ENCODE peak calls at places on chromosome 15, in seven cellular contexts. N, J, V, B, D, R and F are unnamed samples.

GRCh38 chr15:59997070-59997701 is 6.9 kb upstream of the FOXB1 start:
- DNase-seq in N (no peak), J (no peak), V (no peak), B (no peak), D (peak; percentile 72), R (peak; percentile 92), F (peak; percentile 75)

GRCh38 chr15:57130956-57131355 is 212.5 kb downstream of the TCF12 start:
- DNase-seq in N (no peak), J (no peak), V (no peak), B (no peak), D (no peak), R (no peak), F (no peak)

GRCh38 chr15:58951388-58952060 is 18.0 kb upstream of the SLTM start:
- DNase-seq in N (no peak), J (peak; percentile 88), V (peak; percentile 93), B (peak; percentile 24), D (no peak), R (no peak), F (no peak)

GRCh38 chr15:40467260-40467615 is 3.5 kb upstream of the CHST14 start:
- DNase-seq in N (no peak), J (no peak), V (no peak), B (no peak), D (no peak), R (no peak), F (no peak)

GRCh38 chr15:81795899-81796298 is 249.9 kb downstream of the MEX3B start:
- DNase-seq in N (no peak), J (no peak), V (no peak), B (no peak), D (no peak), R (no peak), F (no peak)

GRCh38 chr15:89127054-89127702 is 38.9 kb downstream of the ABHD2 start:
- DNase-seq in N (no peak), J (no peak), V (no peak), B (no peak), D (no peak), R (no peak), F (no peak)

GRCh38 chr15:60764408-60764963 is 285.5 kb upstream of the ICE2 start:
- DNase-seq in N (no peak), J (peak; percentile 6), V (no peak), B (no peak), D (no peak), R (no peak), F (no peak)

GRCh38 chr15:55823699-55824098 is 80.7 kb upstream of the PRTG start:
- DNase-seq in N (no peak), J (peak; percentile 66), V (peak; percentile 52), B (no peak), D (no peak), R (no peak), F (no peak)

GRCh38 chr15:41115652-41116115 is 396 bp downstream of the INO80 start:
- DNase-seq in N (peak; percentile 83), J (peak; percentile 69), V (peak; percentile 59), B (peak; percentile 10), D (peak; percentile 86), R (no peak), F (no peak)

GRCh38 chr15:59291214-59291551 is 81.5 kb downstream of the MYO1E start:
- DNase-seq in N (no peak), J (no peak), V (no peak), B (no peak), D (no peak), R (no peak), F (no peak)

GRCh38 chr15:49330166-49330565 is 92.9 kb upstream of the FGF7 start:
- DNase-seq in N (no peak), J (no peak), V (peak; percentile 24), B (no peak), D (no peak), R (no peak), F (no peak)

GRCh38 chr15:43789409-43789808 is 2.7 kb upstream of the SERF2 start:
- DNase-seq in N (peak; percentile 93), J (no peak), V (no peak), B (no peak), D (peak; percentile 57), R (no peak), F (peak; percentile 44)

GRCh38 chr15:85154061-85154460 is 172.4 kb downstream of the PDE8A start:
- DNase-seq in N (no peak), J (no peak), V (no peak), B (no peak), D (no peak), R (no peak), F (peak; percentile 23)

GRCh38 chr15:96067677-96068076 is 262.8 kb upstream of the NR2F2 start:
- DNase-seq in N (no peak), J (no peak), V (no peak), B (no peak), D (no peak), R (no peak), F (no peak)

GRCh38 chr15:91469627-91470567 is 369.8 kb downstream of the SV2B start:
- DNase-seq in N (no peak), J (no peak), V (no peak), B (no peak), D (peak; percentile 45), R (no peak), F (no peak)

GRCh38 chr15:71473751-71474150 is 336.6 kb upstream of the NR2E3 start:
- DNase-seq in N (no peak), J (no peak), V (no peak), B (no peak), D (no peak), R (no peak), F (no peak)

GRCh38 chr15:93217343-93217742 is 128.3 kb upstream of the RGMA start:
- DNase-seq in N (no peak), J (no peak), V (no peak), B (no peak), D (no peak), R (no peak), F (no peak)

GRCh38 chr15:42371125-42371524 is 11.8 kb downstream of the CAPN3 start:
- DNase-seq in N (peak; percentile 34), J (peak; percentile 39), V (peak; percentile 23), B (peak; percentile 4), D (no peak), R (no peak), F (no peak)

GRCh38 chr15:90376789-90377188 is 11.3 kb upstream of the IQGAP1 start:
- DNase-seq in N (peak; percentile 33), J (no peak), V (no peak), B (no peak), D (no peak), R (no peak), F (no peak)

GRCh38 chr15:32135326-32135725 is 105.0 kb downstream of the CHRNA7 start:
- DNase-seq in N (no peak), J (no peak), V (no peak), B (no peak), D (no peak), R (no peak), F (no peak)

GRCh38 chr15:32132850-32133249 is 102.5 kb downstream of the CHRNA7 start:
- DNase-seq in N (no peak), J (no peak), V (no peak), B (no peak), D (no peak), R (no peak), F (no peak)

GRCh38 chr15:32134777-32135307 is 104.5 kb downstream of the CHRNA7 start:
- DNase-seq in N (no peak), J (no peak), V (no peak), B (no peak), D (no peak), R (no peak), F (no peak)

GRCh38 chr15:32131803-32132202 is 101.5 kb downstream of the CHRNA7 start:
- DNase-seq in N (no peak), J (no peak), V (no peak), B (no peak), D (no peak), R (no peak), F (no peak)

GRCh38 chr15:32130823-32131222 is 100.5 kb downstream of the CHRNA7 start:
- DNase-seq in N (no peak), J (no peak), V (no peak), B (no peak), D (no peak), R (no peak), F (no peak)
- TF ChIP-seq CTCF in N (peak; percentile 45), J (no peak), V (no peak), B (peak; percentile 41), D (peak; percentile 5), R (peak; percentile 47), F (no peak)

GRCh38 chr15:51888593-51889195 is 59.2 kb downstream of the TMOD3 start:
- DNase-seq in N (peak; percentile 41), J (peak; percentile 44), V (peak; percentile 49), B (no peak), D (no peak), R (no peak), F (peak; percentile 51)
- TF ChIP-seq CTCF in N (peak; percentile 99), J (peak; percentile 73), V (peak; percentile 77), B (peak; percentile 69), D (peak; percentile 73), R (peak; percentile 83), F (peak; percentile 63)

DNA sequence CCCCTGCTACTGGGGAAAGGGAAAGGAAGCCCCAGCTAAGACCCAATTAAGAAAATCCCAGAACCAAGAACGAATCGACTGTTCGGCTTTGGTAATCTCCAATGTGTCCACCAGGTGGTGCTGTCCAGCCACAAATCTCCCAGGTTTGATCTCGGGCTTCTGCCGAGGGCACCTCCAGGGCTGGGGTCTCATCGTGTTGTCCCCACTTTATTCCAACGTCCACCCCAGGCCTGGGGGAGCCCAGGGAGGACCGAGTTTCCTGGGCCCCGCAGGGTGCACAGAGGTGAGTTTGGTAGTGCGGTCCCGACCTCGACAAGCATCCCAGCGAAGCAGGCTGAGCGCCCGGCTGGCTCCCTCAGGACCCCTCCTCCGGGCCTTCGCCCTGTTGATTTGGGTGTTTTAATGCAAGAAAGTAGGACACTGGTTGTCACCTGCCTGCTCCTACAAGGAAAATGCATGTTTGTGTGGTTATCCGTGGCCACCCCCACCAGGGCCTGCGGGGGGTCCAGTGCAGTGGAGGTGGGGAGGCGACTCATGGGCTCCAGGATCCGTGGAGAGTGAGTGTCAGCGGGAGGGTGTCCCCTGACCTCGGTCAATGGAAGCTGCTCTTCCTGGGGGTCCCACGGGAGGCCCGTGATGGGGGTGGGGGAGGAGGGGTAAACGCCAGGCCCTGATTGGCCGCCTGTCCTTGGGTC is 185.0 kb downstream of the GOLGA6L6 start:
- DNase-seq in N (peak; percentile 59), J (no peak), V (no peak), B (peak; percentile 32), D (no peak), R (peak; percentile 60), F (peak; percentile 90)
- TF ChIP-seq CTCF in N (peak; percentile 84), J (peak; percentile 15), V (peak; percentile 44), B (peak; percentile 76), D (peak; percentile 64), R (peak; percentile 84), F (peak; percentile 89)

DNA sequence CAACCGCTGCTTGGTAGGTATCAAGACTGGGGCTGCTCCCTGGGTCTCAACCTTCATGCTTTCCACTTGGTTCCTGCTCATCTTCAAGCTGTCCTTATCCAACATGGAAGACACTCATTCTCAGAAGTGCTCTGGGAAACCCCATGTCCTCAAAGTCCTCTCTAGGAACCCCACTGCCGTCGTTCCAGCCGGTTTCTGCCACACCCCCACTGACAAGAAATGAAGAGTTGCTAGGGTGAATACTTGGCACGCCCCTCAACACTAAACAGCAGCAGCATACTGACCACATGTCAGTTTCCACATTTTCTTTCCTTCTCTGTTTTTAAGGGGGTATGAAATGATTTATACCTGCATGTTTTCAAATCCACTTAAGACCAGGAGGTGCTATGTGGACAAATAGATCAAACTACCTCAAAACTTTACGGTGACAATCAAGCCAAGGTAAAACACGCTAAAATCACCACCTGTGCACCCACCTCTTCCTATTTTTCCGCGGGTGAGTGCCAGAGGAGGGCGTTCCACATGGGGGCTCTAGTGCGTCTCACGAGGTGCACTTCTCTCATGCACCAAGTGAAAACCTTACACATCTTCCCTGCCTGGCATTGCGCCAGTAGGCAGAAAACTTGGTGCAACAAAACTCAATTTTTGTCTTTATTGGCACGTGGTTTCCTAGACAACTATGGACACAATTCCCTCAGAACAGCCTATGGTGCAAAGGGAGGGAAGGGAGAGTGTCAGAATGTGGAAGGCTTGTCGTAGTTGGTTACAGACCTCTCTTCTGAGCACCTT is 125.1 kb downstream of the TJP1 start:
- DNase-seq in N (no peak), J (no peak), V (no peak), B (no peak), D (no peak), R (no peak), F (no peak)
- TF ChIP-seq CTCF in N (no peak), J (no peak), V (no peak), B (no peak), D (no peak), R (no peak), F (no peak)